ENCODE peak calls at places on chromosome 15, in four cellular contexts. H, J, I and B are unnamed samples. For H3K4me1 and H3K36me3, the result is how much of the 10 kb centered on the place peaks cover.

GRCh38 chr15:43518073-43518761 is 809 bp downstream of the MAP1A start:
- DNase-seq in H (no peak), J (no peak), I (peak), B (no peak)

GRCh38 chr15:90591524-90591923 is 61.8 kb downstream of the CRTC3 start:
- DNase-seq in H (no peak), J (no peak), I (no peak), B (no peak)

GRCh38 chr15:65772909-65773308 is 19.2 kb downstream of the DENND4A start:
- DNase-seq in H (no peak), J (no peak), I (no peak), B (no peak)

GRCh38 chr15:101168463-101168824 is 83.4 kb downstream of the CHSY1 start:
- DNase-seq in H (peak), J (no peak), I (peak), B (peak)

GRCh38 chr15:26772588-26773484 is at the start of gene GABRB3:
- DNase-seq in H (peak), J (peak), I (no peak), B (peak)

GRCh38 chr15:36880226-36880912 is 220.0 kb downstream of the MEIS2 start:
- DNase-seq in H (no peak), J (peak), I (no peak), B (no peak)

GRCh38 chr15:82643992-82644391 is 3.2 kb downstream of the CPEB1 start:
- DNase-seq in H (no peak), J (no peak), I (no peak), B (no peak)

GRCh38 chr15:26864664-26865191 is 2.1 kb upstream of the GABRA5 start:
- DNase-seq in H (peak), J (peak), I (peak), B (peak)

GRCh38 chr15:62750471-62750870 is 292.1 kb upstream of the TPM1 start:
- DNase-seq in H (no peak), J (no peak), I (no peak), B (no peak)

GRCh38 chr15:42577514-42578031 is 2.2 kb downstream of the STARD9 start:
- DNase-seq in H (no peak), J (no peak), I (peak), B (no peak)

GRCh38 chr15:42066764-42067415 is 27.5 kb downstream of the PLA2G4D start:
- DNase-seq in H (peak), J (no peak), I (no peak), B (no peak)

GRCh38 chr15:88482263-88482662 is 14.8 kb downstream of the MRPS11 start:
- DNase-seq in H (no peak), J (no peak), I (no peak), B (no peak)

GRCh38 chr15:34799825-34800168 is 4.4 kb upstream of the ACTC1 start:
- DNase-seq in H (no peak), J (no peak), I (no peak), B (no peak)

GRCh38 chr15:60444289-60444912 is 34.5 kb downstream of the ICE2 start:
- DNase-seq in H (no peak), J (no peak), I (peak), B (no peak)

GRCh38 chr15:52288051-52288942 is 7.3 kb downstream of the MYO5C start:
- DNase-seq in H (no peak), J (no peak), I (peak), B (peak)

GRCh38 chr15:101161656-101162055 is 90.2 kb downstream of the CHSY1 start:
- DNase-seq in H (no peak), J (no peak), I (no peak), B (no peak)

GRCh38 chr15:93026359-93026758 is 62.7 kb downstream of the RGMA start:
- DNase-seq in H (peak), J (no peak), I (no peak), B (no peak)

GRCh38 chr15:93025625-93025982 is 63.4 kb downstream of the RGMA start:
- DNase-seq in H (peak), J (no peak), I (no peak), B (no peak)

GRCh38 chr15:93028111-93028631 is 60.8 kb downstream of the RGMA start:
- DNase-seq in H (peak), J (no peak), I (no peak), B (no peak)

GRCh38 chr15:93028632-93029612 is 60.1 kb downstream of the RGMA start:
- DNase-seq in H (peak), J (no peak), I (peak), B (peak)

DNA sequence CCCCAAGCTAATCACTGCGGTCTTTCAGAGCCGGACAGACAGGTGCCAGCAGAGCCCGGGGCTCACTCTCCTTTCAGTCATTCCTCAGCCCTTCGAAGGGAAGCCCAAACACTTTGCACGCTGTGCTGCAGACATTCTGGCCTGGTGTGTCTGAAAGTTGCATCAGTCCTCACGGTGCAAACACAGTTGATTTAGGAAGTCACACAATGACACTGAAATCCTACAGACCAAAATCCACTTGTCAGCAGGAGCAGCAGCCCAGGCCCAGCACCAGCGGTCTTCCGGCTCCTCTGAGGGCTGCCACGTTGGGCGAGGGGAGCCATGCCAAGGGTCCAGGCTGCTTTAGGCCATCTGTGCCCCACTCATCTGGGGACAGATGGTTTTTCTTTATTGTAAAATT is 61.6 kb downstream of the RGMA start:
- DNase-seq in H (peak), J (no peak), I (no peak), B (no peak)
- H3K27ac ChIP-seq in H (peak), J (no peak), I (no peak), B (peak)

DNA sequence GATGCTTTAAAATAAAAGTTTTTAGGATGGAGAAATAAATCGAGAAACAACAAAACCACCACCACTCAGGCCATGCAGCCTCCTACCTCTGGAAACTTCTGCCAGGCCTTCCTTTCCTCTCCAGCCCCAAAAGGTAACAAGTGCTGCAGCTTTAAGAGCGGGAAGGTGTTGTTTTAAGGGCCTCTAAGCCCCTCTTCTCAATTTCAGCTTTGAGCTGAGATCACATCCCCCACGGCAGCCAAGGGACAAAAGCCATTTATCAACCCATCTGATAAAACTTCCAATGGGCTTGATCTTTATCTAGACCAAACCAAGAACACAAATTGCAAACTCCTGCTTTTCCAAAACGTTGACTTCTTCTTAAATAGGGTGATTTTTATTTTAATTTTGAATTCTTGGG is 18.1 kb downstream of the RGMA start:
- DNase-seq in H (no peak), J (no peak), I (no peak), B (no peak)
- H3K4me1 ChIP-seq in H (under half), J (under half), I (under half), B (half or more)

GRCh38 chr15:68807249-68807648 is 13.4 kb downstream of the ANP32A start:
- DNase-seq in H (peak), J (no peak), I (no peak), B (no peak)
- H3K36me3 ChIP-seq in H (under half), J (under half), I (under half), B (under half)

GRCh38 chr15:80902298-80902801 is 87.3 kb downstream of the MESD start:
- DNase-seq in H (no peak), J (no peak), I (no peak), B (no peak)

GRCh38 chr15:80906159-80906775 is 83.4 kb downstream of the MESD start:
- DNase-seq in H (peak), J (no peak), I (peak), B (no peak)

GRCh38 chr15:80904941-80905532 is 84.6 kb downstream of the MESD start:
- DNase-seq in H (peak), J (no peak), I (peak), B (no peak)
- H3K27ac ChIP-seq in H (no peak), J (no peak), I (no peak), B (no peak)

DNA sequence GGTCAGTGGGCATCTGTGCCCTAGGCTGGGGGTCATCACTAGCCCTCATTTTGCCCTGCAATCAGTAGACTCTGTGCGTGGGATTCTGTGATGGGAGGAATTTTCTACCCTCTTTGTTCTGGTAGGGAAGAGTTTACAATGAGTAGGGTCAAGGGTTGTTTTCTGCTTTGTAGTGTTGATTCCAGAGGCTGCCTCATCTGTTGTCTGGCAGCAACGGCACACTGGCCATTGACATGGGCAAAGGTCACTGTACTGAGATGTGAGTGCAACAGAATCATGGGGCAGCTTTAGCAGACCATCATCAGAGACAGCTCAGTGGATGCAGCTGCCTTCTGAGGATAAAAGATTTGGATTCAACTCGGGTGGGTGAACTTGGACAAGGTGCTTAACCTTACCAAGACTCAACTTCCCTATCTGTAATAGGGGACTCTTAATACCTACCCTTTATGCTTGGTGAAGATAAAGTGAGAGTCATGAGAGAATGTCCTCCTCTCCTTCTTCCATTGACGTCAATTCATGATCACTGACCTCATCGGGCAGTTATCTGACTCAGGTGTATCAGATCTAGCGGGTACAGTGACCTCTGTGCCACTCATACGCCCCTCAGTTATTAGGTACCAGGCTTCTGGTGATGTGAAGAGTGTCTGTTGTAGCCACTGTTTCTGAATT is 127.5 kb downstream of the RPLP1 start:
- DNase-seq in H (no peak), J (no peak), I (no peak), B (no peak)
- H3K4me1 ChIP-seq in H (under half), J (under half), I (under half), B (under half)

DNA sequence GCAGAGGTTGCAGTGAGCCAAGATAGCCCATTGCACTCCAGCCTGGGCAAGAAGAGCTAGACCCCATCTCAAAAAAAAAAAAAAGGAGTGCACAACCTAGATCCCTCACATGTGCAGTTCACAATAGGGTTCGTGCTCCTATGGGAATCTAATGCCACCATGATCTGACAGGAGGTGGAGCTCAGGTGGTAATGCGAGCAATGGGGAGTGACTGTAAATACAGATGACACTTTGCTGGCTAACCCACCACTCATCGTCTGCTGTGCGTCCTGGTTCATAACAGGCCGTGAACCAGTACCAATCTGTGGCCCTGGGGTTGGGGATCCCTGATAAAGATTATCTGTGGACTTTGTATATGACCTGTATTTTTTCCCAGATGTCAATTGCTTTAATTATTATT is 16.7 kb downstream of the USP8 start:
- DNase-seq in H (no peak), J (no peak), I (no peak), B (no peak)
- H3K36me3 ChIP-seq in H (under half), J (under half), I (under half), B (half or more)

GRCh38 chr15:64694816-64695215 is 80.6 kb downstream of the RBPMS2 start:
- DNase-seq in H (no peak), J (no peak), I (no peak), B (no peak)
- H3K27ac ChIP-seq in H (peak), J (no peak), I (no peak), B (no peak)

DNA sequence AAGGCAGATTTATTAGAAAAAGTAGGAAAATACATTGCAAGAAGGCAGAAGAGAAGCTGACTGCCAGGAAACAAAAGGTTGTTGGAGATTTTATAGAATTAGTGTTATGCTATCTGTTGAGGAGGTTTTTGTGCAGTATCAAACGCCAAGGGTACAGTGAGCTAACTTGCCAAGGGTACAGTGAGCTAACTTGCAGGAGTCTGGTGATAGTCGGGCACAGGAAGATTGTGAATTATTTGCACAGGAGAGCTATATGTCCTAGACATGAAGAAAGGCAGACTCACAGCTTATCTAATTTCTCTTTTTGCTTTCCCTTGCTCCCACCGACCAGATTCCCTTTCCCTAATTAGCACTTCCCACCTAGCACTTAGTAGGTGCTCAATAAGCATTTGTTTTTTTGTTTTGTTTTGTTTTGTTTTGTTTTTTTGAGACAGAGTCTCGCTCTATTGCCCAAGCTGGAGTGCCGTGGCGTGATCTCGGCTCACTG is 2.7 kb upstream of the CSK start:
- DNase-seq in H (no peak), J (no peak), I (no peak), B (no peak)
- H3K4me1 ChIP-seq in H (under half), J (under half), I (under half), B (half or more)